ENCODE peak calls at places on chromosomes 13 and 19, in eight cellular contexts. M is AG10803, I is fibroblast of lung, Q is left ventricle myocardium inferior, N is heart right ventricle, W is astrocyte, S is brain microvascular endothelial cell, K is mammary epithelial cell. X is an unnamed sample.

GRCh38 chr13:71712988-71713653 is 153.9 kb downstream of the DACH1 start:
- DNase-seq in Q (no peak), N (no peak), K (no peak), M (no peak), W (no peak), I (peak), S (peak), X (peak)

GRCh38 chr19:56538254-56538760 is 441 bp upstream of the ZFP28 start:
- DNase-seq in N (peak), W (peak), Q (peak), S (peak), I (peak), M (peak), K (peak), X (peak)

GRCh38 chr13:75226092-75226491 is 255.9 kb downstream of the TBC1D4 start:
- DNase-seq in I (no peak), S (no peak), Q (no peak), N (no peak), M (no peak), W (peak), K (peak), X (no peak)

GRCh38 chr13:109764474-109765292 is 21.7 kb downstream of the IRS2 start:
- DNase-seq in I (no peak), K (peak), W (peak), Q (no peak), N (no peak), S (no peak), M (no peak), X (no peak)

GRCh38 chr13:31172535-31172934 is 10.8 kb upstream of the HSPH1 start:
- DNase-seq in M (peak), I (peak), K (peak), S (peak), Q (no peak), N (no peak), W (peak), X (peak)

GRCh38 chr13:50617134-50617721 is 226.3 kb downstream of the DLEU7 start:
- DNase-seq in M (peak), W (peak), N (no peak), K (peak), I (peak), S (peak), Q (no peak), X (peak)

GRCh38 chr13:30735025-30735967 is at the start of gene ALOX5AP:
- DNase-seq in Q (no peak), M (no peak), I (no peak), W (no peak), K (no peak), S (no peak), N (no peak), X (no peak)

GRCh38 chr13:87356314-87356713 is 314.9 kb upstream of the SLITRK5 start:
- DNase-seq in N (no peak), I (peak), Q (no peak), S (no peak), M (no peak), K (no peak), W (no peak), X (no peak)

DNA sequence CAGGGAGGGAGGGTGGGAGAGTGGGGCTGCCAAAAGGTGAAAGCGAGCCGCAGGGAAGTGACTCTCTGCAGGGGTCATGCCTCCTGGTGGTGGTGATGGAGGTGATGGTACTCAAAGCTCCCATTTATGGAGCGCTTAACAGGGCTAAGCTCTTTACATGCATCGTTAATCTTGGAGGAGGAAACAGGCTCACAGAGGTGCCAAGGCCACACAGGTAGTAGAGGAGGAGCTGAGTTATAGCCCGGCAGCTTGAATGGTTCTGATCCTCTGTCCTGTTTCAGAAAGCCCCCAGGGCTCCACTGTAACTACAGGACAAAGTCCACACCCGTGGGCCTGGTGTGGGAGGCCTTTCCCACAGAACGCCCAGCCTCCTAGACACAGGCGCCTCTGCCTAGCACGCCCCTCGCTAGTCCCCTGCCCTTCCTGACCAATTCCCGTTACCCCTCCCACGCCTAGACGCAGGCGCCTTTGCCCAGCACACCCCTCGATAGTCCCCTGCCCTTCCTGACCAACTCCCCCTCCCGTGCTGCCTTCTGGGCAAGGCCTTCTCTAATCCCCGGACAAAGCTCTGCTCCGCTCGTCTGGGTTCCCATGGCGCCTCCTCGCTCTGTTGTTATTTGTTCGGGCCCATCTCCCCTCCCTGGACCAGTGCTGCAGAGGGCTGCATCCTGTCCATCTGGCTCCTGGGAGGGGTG is 10.8 kb downstream of the PPP1R37 start:
- DNase-seq in I (no peak), M (no peak), N (peak), K (no peak), S (no peak), Q (no peak), W (no peak), X (no peak)
- TF ChIP-seq CTCF in I (no peak), M (no peak), N (no peak), K (no peak), S (peak), Q (peak), W (no peak), X (peak)

GRCh38 chr19:17090501-17091074 is 15.0 kb downstream of the MYO9B start:
- DNase-seq in M (peak), W (peak), I (no peak), N (no peak), K (peak), S (peak), Q (no peak), X (peak)

GRCh38 chr19:17092696-17093095 is 17.1 kb downstream of the MYO9B start:
- DNase-seq in W (no peak), Q (no peak), K (no peak), S (no peak), I (no peak), N (no peak), M (no peak), X (no peak)

GRCh38 chr19:17088552-17088951 is 13.0 kb downstream of the MYO9B start:
- DNase-seq in N (no peak), I (no peak), W (no peak), K (no peak), M (no peak), S (no peak), Q (no peak), X (no peak)

GRCh38 chr19:17089238-17089637 is 13.7 kb downstream of the MYO9B start:
- DNase-seq in Q (no peak), W (peak), I (peak), M (peak), N (no peak), S (peak), K (no peak), X (peak)

DNA sequence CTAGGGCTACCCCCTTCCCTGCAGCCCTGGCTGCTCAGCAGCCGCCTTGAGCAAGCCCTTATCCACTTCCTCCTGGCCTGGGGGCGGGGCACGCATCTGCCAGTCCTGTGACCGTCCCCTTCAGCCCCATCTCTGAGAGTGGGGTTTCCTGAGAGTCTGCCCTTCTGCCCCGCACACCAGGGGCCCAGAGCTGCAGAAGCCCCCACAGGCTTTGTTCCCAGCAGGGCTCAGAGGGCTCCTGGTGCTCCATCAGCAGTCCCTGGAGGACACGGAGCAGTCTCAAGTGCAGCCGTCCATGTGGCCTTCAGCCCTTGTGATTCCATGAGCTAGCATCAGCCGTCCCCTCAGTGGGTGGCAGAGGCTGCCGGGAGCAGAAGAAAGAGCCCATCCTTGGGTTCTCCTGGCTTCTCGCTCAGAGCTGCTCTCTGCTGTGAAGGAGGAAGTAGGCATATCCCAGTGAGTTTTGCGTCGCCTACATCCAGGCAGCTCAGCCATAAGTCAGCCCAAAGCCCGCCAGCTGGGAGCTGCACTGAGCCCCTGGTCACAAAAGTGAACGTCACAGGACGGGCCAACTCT is 16.3 kb downstream of the MYO9B start:
- DNase-seq in Q (peak), S (no peak), I (no peak), W (no peak), M (no peak), N (peak), K (no peak), X (no peak)
- H3K4me3 ChIP-seq in Q (no peak), S (no peak), I (no peak), W (no peak), M (no peak), N (no peak), K (no peak), X (no peak)

GRCh38 chr19:46408611-46409039 is 4.7 kb downstream of the CCDC8 start:
- DNase-seq in S (no peak), I (peak), M (peak), N (peak), K (no peak), Q (peak), W (no peak), X (peak)

GRCh38 chr19:46407891-46408426 is 5.4 kb downstream of the CCDC8 start:
- DNase-seq in M (no peak), K (no peak), W (no peak), Q (no peak), I (no peak), S (no peak), N (no peak), X (no peak)

GRCh38 chr19:46404039-46404883 is 9.1 kb downstream of the CCDC8 start:
- DNase-seq in M (peak), Q (peak), I (peak), W (peak), K (no peak), N (peak), S (no peak), X (no peak)

GRCh38 chr19:46402725-46403124 is 10.6 kb downstream of the CCDC8 start:
- DNase-seq in Q (no peak), W (no peak), S (no peak), I (no peak), N (no peak), M (no peak), K (no peak), X (no peak)

DNA sequence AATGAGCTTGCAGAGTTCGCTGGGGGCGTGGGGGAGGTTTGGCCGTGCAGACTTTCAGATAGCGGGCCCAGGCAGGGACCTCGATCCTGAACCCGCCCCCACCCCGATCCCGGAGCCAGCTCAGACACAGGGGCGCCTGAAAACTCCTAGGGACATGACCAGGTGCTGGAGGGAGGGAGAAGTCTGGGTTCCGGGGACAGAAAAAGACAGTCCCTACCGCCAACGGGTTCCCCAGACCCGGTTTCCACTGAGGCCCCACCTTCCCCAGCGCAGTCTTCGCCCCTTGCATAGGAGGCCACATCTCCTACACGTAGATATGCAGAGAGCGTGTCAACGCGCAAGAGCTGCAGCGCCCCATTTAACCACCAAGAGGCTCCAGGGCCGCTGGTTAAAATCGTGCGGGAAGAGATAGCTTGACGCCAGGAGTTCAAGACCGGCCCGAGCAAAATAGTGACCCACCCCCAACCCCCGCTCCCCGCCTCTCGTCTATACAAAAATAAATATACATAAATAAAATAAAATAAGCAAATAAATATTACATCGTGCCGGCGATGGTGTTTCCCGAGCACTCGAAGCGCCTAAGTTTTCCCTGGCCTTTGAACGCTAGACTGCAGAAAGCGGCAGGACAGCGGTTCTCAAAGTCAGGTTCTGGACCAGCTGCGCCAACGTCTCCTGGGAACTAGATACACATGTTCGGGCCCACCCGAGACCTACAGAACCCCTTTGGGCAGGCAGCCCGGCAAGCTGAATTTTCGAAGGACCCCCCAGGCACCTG is 8.3 kb downstream of the CCDC8 start:
- DNase-seq in M (no peak), N (no peak), W (no peak), S (peak), Q (no peak), I (peak), K (no peak), X (no peak)
- TF ChIP-seq CTCF in M (peak), N (no peak), W (no peak), S (peak), Q (peak), I (no peak), K (peak), X (no peak)

DNA sequence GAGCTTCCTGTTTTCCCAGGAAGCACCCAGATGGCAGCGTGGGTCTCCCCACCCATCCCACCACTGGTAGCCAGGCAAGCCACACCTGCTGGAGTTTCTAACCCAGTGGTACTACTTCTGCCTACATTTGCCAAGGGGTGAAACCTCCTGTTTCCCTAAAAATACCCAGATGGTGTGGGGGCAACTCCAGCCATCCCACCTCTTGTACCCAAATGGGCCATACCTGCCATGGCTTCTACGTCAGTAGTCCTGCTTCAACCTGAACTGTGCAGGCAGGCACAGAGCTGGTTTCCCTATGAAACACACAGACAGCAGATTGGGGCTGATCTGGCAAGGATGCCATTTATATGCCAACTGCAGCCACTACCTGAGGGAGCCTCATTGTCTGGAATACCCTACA is 809.4 kb upstream of the MIR17HG start:
- DNase-seq in W (no peak), K (no peak), N (no peak), Q (no peak), I (no peak), S (no peak), M (no peak), X (no peak)
- H3K4me3 ChIP-seq in W (no peak), K (no peak), N (no peak), Q (no peak), I (no peak), S (no peak), M (no peak), X (no peak)

DNA sequence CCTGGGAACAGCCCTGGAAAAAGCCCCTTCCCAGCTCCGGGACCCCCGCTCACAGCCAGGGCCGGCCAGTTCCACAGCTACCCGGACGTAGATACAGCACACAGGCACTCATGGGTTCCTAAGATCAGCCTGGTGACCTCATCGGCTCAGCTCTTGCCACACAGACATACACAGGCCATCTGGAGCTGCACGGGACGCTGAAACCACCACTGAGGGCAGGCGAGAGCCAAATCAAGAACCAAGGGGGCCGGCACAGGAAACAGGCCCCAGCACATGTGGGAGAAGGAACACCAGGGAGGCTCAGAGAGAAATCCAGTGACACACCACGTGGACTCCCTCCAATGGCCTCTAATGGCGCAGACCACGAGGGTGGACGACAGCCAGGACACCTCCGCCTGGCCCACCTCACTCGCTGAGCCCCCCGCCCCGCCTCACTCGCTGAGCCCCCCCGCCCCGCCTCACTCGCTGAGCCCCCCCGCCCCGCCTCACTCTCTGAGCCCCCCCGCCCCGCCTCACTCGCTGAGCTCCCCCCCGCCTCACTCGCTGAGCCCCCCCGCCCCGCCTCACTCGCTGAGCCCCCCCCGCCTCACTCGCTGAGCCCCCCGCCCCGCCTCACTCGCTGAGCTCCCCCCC is 69.7 kb upstream of the C13orf46 start:
- DNase-seq in Q (peak), I (peak), S (peak), M (peak), N (no peak), K (no peak), W (peak), X (peak)
- TF ChIP-seq CTCF in Q (peak), I (peak), S (peak), M (peak), N (no peak), K (no peak), W (no peak), X (peak)

GRCh38 chr13:66680031-66680430 is 550.1 kb downstream of the PCDH9 start:
- DNase-seq in K (no peak), N (no peak), W (no peak), I (no peak), M (no peak), S (no peak), Q (no peak), X (no peak)
- H3K4me3 ChIP-seq in K (no peak), N (no peak), W (no peak), I (no peak), M (no peak), S (no peak), Q (no peak), X (no peak)

DNA sequence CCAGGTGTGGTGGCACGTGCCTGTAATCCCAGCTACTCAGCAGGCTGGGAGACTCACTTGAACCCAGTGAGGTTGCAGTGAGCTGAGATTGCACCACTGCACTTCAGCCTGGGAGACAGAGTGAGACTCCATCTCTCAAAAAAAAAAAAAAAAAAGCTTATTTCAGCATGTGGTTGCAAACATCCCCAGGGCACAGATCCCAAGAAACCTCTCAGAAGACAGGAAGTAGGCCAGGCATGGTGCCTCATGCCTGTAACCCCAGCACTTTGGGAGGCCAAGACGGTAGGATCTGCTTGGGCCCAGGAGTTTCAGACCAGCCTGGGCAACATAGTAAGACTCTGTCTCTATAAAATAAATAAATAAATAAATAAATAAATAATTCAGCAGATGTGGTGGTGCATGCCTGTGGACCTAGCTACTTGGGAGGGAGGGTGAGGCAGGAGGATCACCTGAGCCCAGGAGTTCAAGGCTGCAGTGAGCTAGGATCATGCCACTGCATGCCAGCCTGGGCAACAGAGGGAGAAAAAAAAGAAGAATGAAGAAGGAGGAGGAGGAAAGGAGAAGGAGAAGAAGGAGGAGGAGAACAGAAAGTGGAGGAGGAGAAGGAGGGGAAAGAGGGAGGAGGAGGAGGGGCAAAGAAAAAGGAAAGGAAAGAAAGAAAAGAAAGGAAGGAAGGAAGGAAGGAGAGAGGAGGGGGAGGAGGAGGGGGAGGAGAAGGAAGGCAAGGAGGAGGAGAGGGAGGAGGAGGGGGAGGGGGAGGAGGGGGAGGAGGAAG is 4.3 kb upstream of the LRRC8E start:
- DNase-seq in N (no peak), S (no peak), M (peak), I (peak), K (no peak), W (no peak), Q (no peak), X (peak)
- TF ChIP-seq CTCF in N (no peak), S (no peak), M (no peak), I (no peak), K (no peak), W (no peak), Q (no peak), X (no peak)

X was measured in cardiac fibroblast.